ENCODE peak calls at places on chromosomes 12 and 14, in seven cellular contexts. H is A549, D is K562, F is IMR-90, L is SK-N-SH, S is GM12878, C is HepG2. M is an unnamed sample.

GRCh38 chr12:46794593-46795190 is 31.1 kb downstream of the SLC38A4 start:
- DNase-seq in C (no peak), H (no peak), L (no peak), F (no peak), S (peak), D (no peak), M (no peak)

GRCh38 chr14:98008381-98009113 is 1211.4 kb downstream of the VRK1 start:
- DNase-seq in D (no peak), H (no peak), L (no peak), S (no peak), C (no peak), F (no peak), M (no peak)

GRCh38 chr12:27296674-27297073 is 36.0 kb upstream of the BMAL2 start:
- DNase-seq in F (no peak), C (no peak), D (no peak), L (no peak), H (no peak), S (no peak), M (no peak)

GRCh38 chr12:100661300-100661951 is 87.9 kb downstream of the GAS2L3 start:
- DNase-seq in L (no peak), S (no peak), C (no peak), H (no peak), F (peak), D (no peak), M (no peak)

GRCh38 chr12:14937689-14938088 is 648 bp downstream of the ERP27 start:
- DNase-seq in S (no peak), L (no peak), H (no peak), D (no peak), C (no peak), F (no peak), M (peak)

GRCh38 chr12:11621797-11622423 is 27.6 kb upstream of the ETV6 start:
- DNase-seq in S (no peak), C (peak), L (no peak), D (no peak), F (no peak), H (no peak), M (no peak)

GRCh38 chr14:93954900-93955891 is 21.2 kb downstream of the ASB2 start:
- DNase-seq in C (no peak), S (no peak), F (no peak), H (no peak), L (peak), D (no peak), M (no peak)

GRCh38 chr12:16669756-16670155 is 63.8 kb upstream of the LMO3 start:
- DNase-seq in S (no peak), H (no peak), F (no peak), L (no peak), C (no peak), D (no peak), M (no peak)

GRCh38 chr12:123067654-123068053 is 83.2 kb downstream of the PITPNM2 start:
- DNase-seq in D (no peak), F (no peak), L (no peak), C (no peak), S (no peak), H (no peak), M (no peak)

GRCh38 chr14:89288114-89288513 is 128.9 kb downstream of the FOXN3 start:
- DNase-seq in D (no peak), H (no peak), S (no peak), F (no peak), C (peak), L (no peak), M (no peak)

GRCh38 chr12:91182664-91183455 is at the start of gene DCN:
- DNase-seq in F (peak), C (no peak), H (no peak), S (no peak), L (no peak), D (no peak), M (no peak)

GRCh38 chr14:106845286-106846087 is 1319.1 kb downstream of the TMEM121 start:
- DNase-seq in L (peak), D (no peak), F (no peak), H (peak), S (peak), C (peak), M (no peak)
- H3K27ac ChIP-seq in L (no peak), D (no peak), F (no peak), H (peak), S (peak), C (peak), M (no peak)

GRCh38 chr14:47040490-47040889 is 388.9 kb upstream of the RPL10L start:
- DNase-seq in H (no peak), S (no peak), D (no peak), C (peak), F (no peak), L (no peak), M (peak)
- TF ChIP-seq RAD21 in H (peak), S (peak), D (peak), C (no peak), F (no peak), L (no peak), M (peak)

GRCh38 chr14:74580275-74580672 is 31.8 kb downstream of the LTBP2 start:
- DNase-seq in D (no peak), S (no peak), C (no peak), F (no peak), H (no peak), L (no peak), M (no peak)
- H3K27ac ChIP-seq in D (no peak), S (no peak), C (no peak), F (peak), H (peak), L (peak), M (peak)

GRCh38 chr14:39469094-39469710 is 37.0 kb upstream of the FBXO33 start:
- DNase-seq in S (no peak), H (no peak), D (no peak), L (no peak), F (no peak), C (peak), M (no peak)

GRCh38 chr14:39472078-39472477 is 39.8 kb upstream of the FBXO33 start:
- DNase-seq in F (no peak), H (no peak), D (no peak), S (no peak), L (no peak), C (no peak), M (no peak)

DNA sequence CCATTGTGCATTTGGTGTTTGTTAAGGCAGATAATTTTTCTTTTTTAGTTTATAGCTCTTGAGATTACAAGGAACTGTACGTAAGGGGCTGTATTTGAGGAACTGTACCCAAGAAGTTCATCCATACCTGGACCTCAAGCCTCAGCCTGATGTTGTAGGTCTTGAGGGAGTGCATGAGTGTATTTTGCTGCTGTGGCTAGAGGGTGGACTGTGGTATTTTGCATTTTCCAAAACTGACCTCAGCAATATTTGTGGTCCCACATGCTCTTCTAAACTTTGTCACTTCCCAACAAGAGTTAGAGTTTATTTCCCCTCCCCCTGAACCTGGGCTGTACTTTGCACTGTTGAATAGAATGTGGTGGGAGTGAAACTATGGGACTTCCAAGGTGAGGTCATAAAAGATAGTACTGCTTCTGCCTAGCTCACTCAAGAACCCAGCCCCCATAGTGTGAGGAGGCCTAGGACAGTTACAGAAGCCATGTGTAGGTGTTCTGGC is 42.2 kb upstream of the FBXO33 start:
- DNase-seq in C (peak), D (no peak), S (no peak), H (no peak), L (no peak), F (no peak), M (no peak)
- TF ChIP-seq RAD21 in C (no peak), D (no peak), S (no peak), H (no peak), L (no peak), F (no peak), M (no peak)

DNA sequence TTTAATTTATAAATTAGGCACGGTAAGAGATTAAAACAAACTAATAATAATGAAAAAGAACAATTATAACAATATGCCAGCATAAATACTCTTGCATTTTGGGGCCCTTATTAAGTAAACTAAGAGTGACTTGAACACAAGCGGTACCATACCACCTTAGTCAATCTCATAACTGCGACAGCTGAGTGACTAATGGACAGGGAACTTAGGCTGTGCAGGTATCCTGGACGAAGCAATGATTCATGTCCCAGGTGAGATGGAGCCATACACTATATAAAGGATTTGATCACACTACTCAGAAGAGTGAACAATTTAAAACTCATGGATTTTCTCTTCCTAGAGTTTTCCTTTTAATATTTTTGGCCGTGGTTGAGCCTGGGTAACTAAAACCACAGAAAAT is 4.3 kb downstream of the KLRC4 start:
- DNase-seq in S (no peak), L (no peak), F (no peak), D (no peak), C (no peak), H (no peak), M (no peak)
- H3K27ac ChIP-seq in S (no peak), L (no peak), F (no peak), D (no peak), C (no peak), H (no peak), M (no peak)

GRCh38 chr14:90396342-90397339 is at the start of gene CALM1:
- DNase-seq in D (peak), H (peak), C (peak), F (peak), S (peak), L (peak), M (peak)

GRCh38 chr14:90397401-90398314 is 829 bp downstream of the CALM1 start:
- DNase-seq in D (peak), F (peak), S (no peak), L (peak), C (peak), H (peak), M (no peak)

GRCh38 chr14:90399541-90400444 is 3.0 kb downstream of the CALM1 start:
- DNase-seq in L (peak), S (peak), C (peak), H (peak), D (peak), F (peak), M (peak)

GRCh38 chr14:90398841-90399540 is 2.2 kb downstream of the CALM1 start:
- DNase-seq in F (no peak), D (no peak), C (no peak), S (no peak), L (no peak), H (no peak), M (no peak)

GRCh38 chr14:90398315-90398811 is 1.5 kb downstream of the CALM1 start:
- DNase-seq in H (no peak), F (no peak), S (no peak), C (no peak), L (peak), D (peak), M (no peak)
- TF ChIP-seq RAD21 in H (no peak), F (no peak), S (no peak), C (no peak), L (no peak), D (no peak), M (no peak)

GRCh38 chr14:21653331-21653885 is at the start of gene OR4E2:
- DNase-seq in H (no peak), S (no peak), F (no peak), D (no peak), L (no peak), C (no peak), M (no peak)
- H3K27ac ChIP-seq in H (no peak), S (no peak), F (no peak), D (no peak), L (no peak), C (no peak), M (no peak)

M was measured in HCT116.